ENCODE peak calls at places on chromosomes 7 and 10, in nine cellular contexts. U, J, D, L, A, M, O, V and K are unnamed samples.

GRCh38 chr10:49304137-49304536 is 5.2 kb downstream of the C10orf71 start:
- DNase-seq in V (no peak), M (no peak), D (no peak), L (no peak), A (no peak), J (no peak), O (no peak), U (no peak), K (no peak)

GRCh38 chr10:86299562-86299961 is 67.0 kb downstream of the GRID1 start:
- DNase-seq in O (no peak), L (peak), D (no peak), J (no peak), V (no peak), M (no peak), U (no peak), A (no peak), K (peak)

GRCh38 chr7:133912916-133913697 is 214.0 kb upstream of the LRGUK start:
- DNase-seq in O (no peak), M (no peak), A (no peak), U (no peak), J (no peak), L (no peak), D (no peak), V (no peak), K (no peak)

GRCh38 chr7:148398844-148399365 is 191.7 kb upstream of the C7orf33 start:
- DNase-seq in O (no peak), D (no peak), J (no peak), L (no peak), V (no peak), M (no peak), A (no peak), U (no peak), K (no peak)

GRCh38 chr7:87220026-87220733 is 648 bp upstream of the TMEM243 start:
- DNase-seq in M (peak), V (peak), D (peak), J (peak), A (peak), U (peak), O (peak), L (peak), K (peak)

GRCh38 chr10:69317175-69318086 is 39.1 kb downstream of the HK1 start:
- DNase-seq in D (no peak), J (no peak), L (no peak), A (no peak), U (no peak), M (no peak), V (peak), O (no peak), K (no peak)

GRCh38 chr7:150481207-150481920 is 30.9 kb downstream of the GIMAP8 start:
- DNase-seq in J (no peak), A (no peak), U (no peak), M (no peak), L (no peak), D (no peak), O (no peak), V (no peak), K (no peak)

GRCh38 chr10:26046073-26046684 is 112.2 kb downstream of the MYO3A start:
- DNase-seq in A (no peak), M (no peak), U (no peak), J (no peak), D (no peak), O (no peak), V (no peak), L (no peak), K (no peak)

GRCh38 chr7:32059289-32060045 is 10.7 kb downstream of the PDE1C start:
- DNase-seq in D (no peak), A (no peak), J (no peak), O (no peak), L (no peak), V (no peak), U (no peak), M (no peak), K (no peak)

GRCh38 chr7:131188367-131189339 is 139.0 kb upstream of the MKLN1 start:
- DNase-seq in M (no peak), O (peak), A (no peak), U (peak), D (peak), V (peak), L (no peak), J (no peak), K (peak)

GRCh38 chr7:100679927-100680588 is 6.5 kb downstream of the GNB2 start:
- DNase-seq in U (peak), O (no peak), D (peak), L (no peak), J (peak), V (peak), A (peak), M (peak), K (peak)

GRCh38 chr7:139702811-139703467 is 74.9 kb downstream of the HIPK2 start:
- DNase-seq in J (no peak), V (no peak), L (peak), D (no peak), M (no peak), A (peak), U (no peak), O (no peak), K (no peak)

GRCh38 chr10:122427280-122427679 is 27.2 kb upstream of the ARMS2 start:
- DNase-seq in U (no peak), L (no peak), J (no peak), V (no peak), A (no peak), D (no peak), O (no peak), M (no peak), K (no peak)

GRCh38 chr10:60594476-60595051 is 183.7 kb upstream of the CDK1 start:
- DNase-seq in M (no peak), L (no peak), D (no peak), U (peak), V (no peak), O (no peak), A (no peak), J (no peak), K (no peak)

GRCh38 chr10:44390585-44391072 is 5.7 kb upstream of the CXCL12 start:
- DNase-seq in V (no peak), L (no peak), U (no peak), J (no peak), O (peak), D (no peak), M (no peak), A (no peak), K (peak)

GRCh38 chr7:46107610-46108217 is 186.6 kb upstream of the IGFBP3 start:
- DNase-seq in A (no peak), D (no peak), J (no peak), M (peak), L (no peak), O (no peak), V (no peak), U (no peak), K (no peak)

GRCh38 chr7:147700702-147701101 is 889.9 kb upstream of the C7orf33 start:
- DNase-seq in A (no peak), J (no peak), V (no peak), O (no peak), L (no peak), D (no peak), U (no peak), M (no peak), K (no peak)

GRCh38 chr10:31853629-31854028 is 75.0 kb downstream of the ARHGAP12 start:
- DNase-seq in J (no peak), U (no peak), M (no peak), O (no peak), D (no peak), A (no peak), V (no peak), L (no peak), K (no peak)

GRCh38 chr10:30199376-30200018 is 140.1 kb upstream of the JCAD start:
- DNase-seq in D (no peak), V (no peak), O (peak), J (no peak), L (no peak), A (no peak), M (no peak), U (no peak), K (no peak)

GRCh38 chr7:101597941-101598340 is 31.2 kb downstream of the MYL10 start:
- DNase-seq in D (no peak), L (no peak), J (no peak), M (peak), V (no peak), A (no peak), U (no peak), O (peak), K (no peak)

GRCh38 chr7:120989571-120990220 is 1.2 kb downstream of the CPED1 start:
- DNase-seq in O (no peak), D (peak), V (no peak), U (no peak), J (peak), A (no peak), L (no peak), M (peak), K (peak)

GRCh38 chr7:17520941-17521340 is 222.5 kb downstream of the AHR start:
- DNase-seq in D (no peak), M (no peak), A (no peak), J (no peak), U (no peak), V (no peak), O (no peak), L (no peak), K (no peak)

GRCh38 chr7:74290590-74290950 is 1.4 kb downstream of the CLIP2 start:
- DNase-seq in A (peak), L (no peak), M (no peak), O (no peak), V (no peak), U (no peak), J (no peak), D (no peak), K (no peak)

GRCh38 chr7:29989257-29989995 is at the start of gene SCRN1:
- DNase-seq in V (peak), A (peak), J (peak), D (peak), U (peak), O (peak), L (peak), M (peak), K (peak)
- TF ChIP-seq EP300 in V (no peak), A (no peak), J (no peak), D (peak), U (no peak), O (no peak), L (no peak), M (peak), K (no peak)

DNA sequence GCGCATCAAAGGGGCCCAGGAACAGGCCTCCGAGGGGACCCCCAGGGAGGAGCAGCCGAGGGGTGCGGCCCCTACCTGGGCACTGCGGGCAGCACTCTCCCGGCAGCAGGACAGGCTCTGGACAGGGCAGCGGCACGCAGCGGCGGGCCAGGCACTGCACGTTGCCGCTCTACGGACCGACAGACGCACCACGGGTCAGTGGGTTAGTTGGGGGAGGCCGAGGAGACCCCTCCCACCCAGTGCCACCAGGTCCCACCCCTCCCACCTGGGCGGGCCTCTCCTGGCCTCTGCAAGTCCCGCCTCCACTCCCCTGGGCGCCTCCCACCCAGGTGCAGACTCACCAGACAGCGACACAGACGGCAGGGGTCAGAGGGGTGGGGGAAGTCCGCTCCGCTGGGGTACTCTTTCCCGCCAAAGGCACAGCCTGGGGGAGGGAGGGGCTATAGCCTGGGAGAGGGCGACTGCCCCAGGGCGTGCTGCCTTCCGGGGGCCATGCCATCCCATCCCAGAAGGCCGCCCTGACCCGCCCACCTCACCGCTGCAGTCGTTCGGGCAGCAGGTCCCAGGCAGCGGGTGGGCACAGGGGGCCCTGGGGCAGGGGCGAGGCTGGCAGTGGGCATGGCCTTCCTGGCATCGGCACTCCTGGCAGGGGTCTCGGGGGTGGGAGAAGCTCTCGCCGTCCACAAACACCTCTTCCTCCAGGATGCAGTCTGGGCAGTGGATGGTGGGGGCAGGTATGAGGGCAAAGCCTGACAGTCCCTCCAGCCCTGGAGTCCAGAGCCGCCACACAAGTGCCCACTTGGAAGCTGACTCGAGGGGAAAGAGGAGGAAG is 19.2 kb downstream of the KCP start:
- DNase-seq in V (peak), J (peak), O (no peak), U (no peak), L (no peak), D (no peak), M (peak), A (no peak), K (peak)
- TF ChIP-seq CTCF in V (no peak), J (no peak), O (no peak), U (no peak), L (no peak), D (peak), M (no peak), A (no peak), K (no peak)

DNA sequence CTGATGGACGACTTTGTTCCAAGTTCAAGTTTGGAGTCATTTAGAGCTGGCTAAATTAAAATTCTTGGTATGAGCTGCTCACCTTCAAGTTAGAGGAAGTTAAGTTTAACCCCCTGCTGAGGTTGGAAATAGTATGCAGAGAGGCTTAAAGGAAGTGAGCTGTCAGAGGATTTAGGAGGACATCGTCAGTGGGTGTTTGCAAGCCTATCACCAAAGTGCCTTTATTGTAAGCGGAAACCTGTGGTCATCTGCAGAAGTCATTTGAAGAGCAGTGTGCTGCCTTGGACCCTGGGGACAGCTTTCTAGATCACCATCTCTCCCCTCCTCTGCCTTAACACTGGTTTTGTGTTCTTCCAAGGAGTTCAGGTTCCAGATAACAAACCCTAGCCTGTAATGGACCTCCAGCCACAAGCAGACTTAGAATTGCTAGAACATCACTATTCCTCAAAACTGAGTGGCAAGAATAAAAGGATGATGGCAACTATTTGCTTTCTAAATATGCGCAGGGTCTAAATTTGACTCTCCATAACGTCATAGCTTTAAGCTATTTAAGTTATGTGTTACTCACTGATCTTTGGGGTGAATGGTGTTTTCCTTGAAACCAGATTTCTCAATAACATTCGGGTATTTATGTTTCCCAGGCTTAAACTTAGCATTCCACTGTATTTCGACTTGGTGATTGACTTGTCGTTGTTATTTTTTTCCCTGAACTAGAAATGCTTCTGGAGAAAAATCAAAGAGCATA is 93.4 kb downstream of the SLC39A12 start:
- DNase-seq in M (no peak), A (no peak), J (no peak), O (no peak), V (no peak), U (no peak), L (no peak), D (no peak), K (no peak)
- TF ChIP-seq EP300 in M (no peak), A (no peak), J (no peak), O (no peak), V (no peak), U (no peak), L (no peak), D (no peak), K (no peak)

GRCh38 chr7:43511029-43511428 is 71.9 kb upstream of the STK17A start:
- DNase-seq in U (peak), L (no peak), A (no peak), O (peak), V (no peak), M (no peak), D (no peak), J (no peak), K (no peak)
- TF ChIP-seq CTCF in U (no peak), L (no peak), A (no peak), O (peak), V (no peak), M (peak), D (no peak), J (no peak), K (no peak)

GRCh38 chr10:87660484-87661133 is 931 bp downstream of the PAPSS2 start:
- DNase-seq in O (no peak), D (peak), J (peak), M (no peak), U (peak), A (peak), L (peak), V (peak), K (no peak)
- TF ChIP-seq EP300 in O (no peak), D (no peak), J (no peak), M (no peak), U (no peak), A (no peak), L (no peak), V (no peak), K (no peak)

DNA sequence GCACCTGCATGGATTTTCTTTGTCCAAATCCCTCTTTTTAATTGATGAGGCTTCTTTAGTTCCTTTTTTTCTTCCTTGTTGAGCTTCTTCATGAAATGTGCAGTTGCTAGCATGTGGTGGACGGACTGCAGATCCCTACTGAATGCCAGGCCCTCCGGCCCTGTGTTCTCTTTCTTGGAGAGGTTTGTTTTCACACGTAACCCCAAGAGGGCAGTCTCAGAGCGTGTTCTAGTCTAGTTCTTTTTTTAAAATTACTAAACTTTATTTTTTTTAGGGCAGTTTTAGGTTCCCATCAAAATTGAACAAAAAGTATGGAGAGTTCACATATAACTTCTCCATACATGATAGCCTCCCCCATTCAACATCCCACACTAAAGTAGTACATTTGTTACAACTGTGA is 190.0 kb downstream of the CFTR start:
- DNase-seq in U (no peak), L (no peak), A (no peak), V (no peak), D (no peak), O (no peak), J (no peak), M (no peak), K (no peak)
- TF ChIP-seq CTCF in U (no peak), L (no peak), A (no peak), V (peak), D (no peak), O (no peak), J (no peak), M (no peak), K (no peak)

GRCh38 chr7:75729851-75730274 is 8.9 kb downstream of the HIP1 start:
- DNase-seq in U (peak), J (no peak), L (no peak), D (no peak), V (no peak), A (no peak), M (no peak), O (no peak), K (no peak)
- TF ChIP-seq EP300 in U (no peak), J (no peak), L (no peak), D (no peak), V (no peak), A (no peak), M (no peak), O (no peak), K (no peak)

DNA sequence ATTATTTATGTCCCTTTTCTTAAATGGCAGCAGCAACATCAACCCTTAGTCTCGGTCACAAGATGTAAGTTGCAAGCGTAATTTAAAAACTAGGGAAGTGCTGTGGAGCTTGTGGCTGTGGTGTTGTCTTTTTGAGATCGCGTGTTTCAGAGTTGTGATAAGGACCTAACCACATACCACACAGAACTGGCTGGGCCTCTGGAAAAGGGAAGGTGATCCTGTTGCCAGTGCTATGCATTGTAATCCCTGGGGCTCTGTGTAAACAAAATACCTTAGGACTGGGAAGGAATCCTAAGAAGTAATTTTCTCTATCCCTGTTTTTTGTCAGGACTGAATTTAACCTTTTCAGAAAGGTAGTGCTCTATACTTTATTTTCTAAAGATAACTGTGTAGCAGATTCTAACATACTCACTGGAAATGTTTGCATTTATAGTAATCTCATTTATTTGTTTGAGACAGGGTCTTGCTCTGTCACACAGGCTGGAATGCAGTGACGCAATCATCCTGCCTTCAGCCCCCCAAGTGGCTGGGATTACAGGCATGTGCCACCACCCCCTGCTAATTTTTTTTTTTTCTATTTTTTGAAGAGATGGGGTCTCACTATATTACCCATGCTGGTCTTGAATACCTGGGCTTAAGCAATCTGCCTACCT is 60.4 kb downstream of the INPP5F start:
- DNase-seq in V (no peak), L (no peak), U (no peak), M (no peak), D (no peak), J (no peak), O (peak), A (no peak), K (no peak)
- TF ChIP-seq CTCF in V (no peak), L (no peak), U (no peak), M (no peak), D (no peak), J (no peak), O (no peak), A (no peak), K (no peak)